ENCODE peak calls at places on chromosomes 11 and 22, in nine cellular contexts. One of them, this sample, is unnamed.

GRCh38 chr11:68200639-68201038 is 12.5 kb downstream of the KMT5B start:
- DNase-seq in NCI-H1092 treated with DMSO at 0.1 percent for 48 hours: no peak
- DNase-seq in neuronal stem cell: no peak
- DNase-seq in AG08396: no peak
- DNase-seq in kidney: no peak
- DNase-seq in D341Med: no peak
- DNase-seq in retinal pigment epithelial cell: no peak
- DNase-seq in Daoy: no peak
- DNase-seq in effector memory CD8-positive, alpha-beta T cell: no peak
- DNase-seq in this sample: no peak

GRCh38 chr11:31809857-31810778 is 1.0 kb downstream of the PAX6 start:
- DNase-seq in D341Med: peak
- DNase-seq in AG08396: peak
- DNase-seq in kidney: peak
- DNase-seq in NCI-H1092 treated with DMSO at 0.1 percent for 48 hours: peak
- DNase-seq in effector memory CD8-positive, alpha-beta T cell: no peak
- DNase-seq in retinal pigment epithelial cell: no peak
- DNase-seq in Daoy: peak
- DNase-seq in neuronal stem cell: no peak
- DNase-seq in this sample: peak

GRCh38 chr22:50179937-50180726 is 5.6 kb upstream of the TRABD start:
- DNase-seq in neuronal stem cell: no peak
- DNase-seq in kidney: peak
- DNase-seq in effector memory CD8-positive, alpha-beta T cell: no peak
- DNase-seq in AG08396: no peak
- DNase-seq in D341Med: no peak
- DNase-seq in retinal pigment epithelial cell: no peak
- DNase-seq in NCI-H1092 treated with DMSO at 0.1 percent for 48 hours: no peak
- DNase-seq in Daoy: no peak
- DNase-seq in this sample: no peak

GRCh38 chr11:118911113-118911879 is 14.4 kb downstream of the BCL9L start:
- DNase-seq in effector memory CD8-positive, alpha-beta T cell: no peak
- DNase-seq in Daoy: peak
- DNase-seq in AG08396: no peak
- DNase-seq in kidney: peak
- DNase-seq in retinal pigment epithelial cell: no peak
- DNase-seq in NCI-H1092 treated with DMSO at 0.1 percent for 48 hours: no peak
- DNase-seq in D341Med: no peak
- DNase-seq in neuronal stem cell: no peak
- DNase-seq in this sample: peak

GRCh38 chr22:45105281-45105700 is 58.4 kb upstream of the NUP50 start:
- DNase-seq in NCI-H1092 treated with DMSO at 0.1 percent for 48 hours: no peak
- DNase-seq in Daoy: peak
- DNase-seq in D341Med: no peak
- DNase-seq in neuronal stem cell: no peak
- DNase-seq in AG08396: no peak
- DNase-seq in kidney: no peak
- DNase-seq in retinal pigment epithelial cell: peak
- DNase-seq in effector memory CD8-positive, alpha-beta T cell: no peak
- DNase-seq in this sample: peak

GRCh38 chr11:77147668-77148321 is 19.7 kb downstream of the MYO7A start:
- DNase-seq in kidney: peak
- DNase-seq in D341Med: no peak
- DNase-seq in NCI-H1092 treated with DMSO at 0.1 percent for 48 hours: peak
- DNase-seq in AG08396: no peak
- DNase-seq in retinal pigment epithelial cell: no peak
- DNase-seq in neuronal stem cell: no peak
- DNase-seq in Daoy: peak
- DNase-seq in effector memory CD8-positive, alpha-beta T cell: peak
- DNase-seq in this sample: peak

GRCh38 chr11:65132238-65132987 is 1.9 kb downstream of the SYVN1 start:
- DNase-seq in effector memory CD8-positive, alpha-beta T cell: no peak
- DNase-seq in AG08396: no peak
- DNase-seq in Daoy: no peak
- DNase-seq in retinal pigment epithelial cell: no peak
- DNase-seq in D341Med: no peak
- DNase-seq in NCI-H1092 treated with DMSO at 0.1 percent for 48 hours: no peak
- DNase-seq in neuronal stem cell: no peak
- DNase-seq in kidney: peak
- DNase-seq in this sample: no peak

GRCh38 chr22:24400726-24401596 is 26.4 kb upstream of the ADORA2A start:
- DNase-seq in AG08396: no peak
- DNase-seq in neuronal stem cell: no peak
- DNase-seq in effector memory CD8-positive, alpha-beta T cell: no peak
- DNase-seq in D341Med: no peak
- DNase-seq in NCI-H1092 treated with DMSO at 0.1 percent for 48 hours: no peak
- DNase-seq in retinal pigment epithelial cell: no peak
- DNase-seq in kidney: no peak
- DNase-seq in Daoy: no peak
- DNase-seq in this sample: peak

GRCh38 chr11:848380-848931 is 5.8 kb downstream of the TSPAN4 start:
- DNase-seq in neuronal stem cell: no peak
- DNase-seq in D341Med: peak
- DNase-seq in AG08396: peak
- DNase-seq in retinal pigment epithelial cell: no peak
- DNase-seq in kidney: no peak
- DNase-seq in NCI-H1092 treated with DMSO at 0.1 percent for 48 hours: peak
- DNase-seq in effector memory CD8-positive, alpha-beta T cell: peak
- DNase-seq in Daoy: no peak
- DNase-seq in this sample: no peak

GRCh38 chr11:113385749-113386148 is 1.8 kb upstream of the ANKK1 start:
- DNase-seq in Daoy: no peak
- DNase-seq in D341Med: no peak
- DNase-seq in effector memory CD8-positive, alpha-beta T cell: no peak
- DNase-seq in kidney: no peak
- DNase-seq in NCI-H1092 treated with DMSO at 0.1 percent for 48 hours: no peak
- DNase-seq in AG08396: no peak
- DNase-seq in retinal pigment epithelial cell: no peak
- DNase-seq in neuronal stem cell: no peak
- DNase-seq in this sample: no peak

GRCh38 chr11:59182457-59183151 is 10.7 kb downstream of the DTX4 start:
- DNase-seq in retinal pigment epithelial cell: no peak
- DNase-seq in AG08396: no peak
- DNase-seq in D341Med: no peak
- DNase-seq in neuronal stem cell: no peak
- DNase-seq in kidney: no peak
- DNase-seq in effector memory CD8-positive, alpha-beta T cell: no peak
- DNase-seq in NCI-H1092 treated with DMSO at 0.1 percent for 48 hours: no peak
- DNase-seq in Daoy: no peak
- DNase-seq in this sample: no peak

GRCh38 chr22:32546480-32546879 is 71.9 kb downstream of the FBXO7 start:
- DNase-seq in effector memory CD8-positive, alpha-beta T cell: no peak
- DNase-seq in AG08396: no peak
- DNase-seq in retinal pigment epithelial cell: no peak
- DNase-seq in neuronal stem cell: no peak
- DNase-seq in NCI-H1092 treated with DMSO at 0.1 percent for 48 hours: no peak
- DNase-seq in D341Med: no peak
- DNase-seq in Daoy: peak
- DNase-seq in kidney: no peak
- DNase-seq in this sample: peak

GRCh38 chr11:73272680-73273038 is 521 bp downstream of the P2RY6 start:
- DNase-seq in retinal pigment epithelial cell: no peak
- DNase-seq in kidney: no peak
- DNase-seq in effector memory CD8-positive, alpha-beta T cell: no peak
- DNase-seq in NCI-H1092 treated with DMSO at 0.1 percent for 48 hours: no peak
- DNase-seq in D341Med: no peak
- DNase-seq in neuronal stem cell: no peak
- DNase-seq in Daoy: no peak
- DNase-seq in AG08396: no peak
- DNase-seq in this sample: no peak

This sample was measured in RPMI7951.